ENCODE peak calls at places on chromosomes 6 and 20, in seven cellular contexts. K is esophagus squamous epithelium, L is cardiac muscle cell, I is uterus, H is heart left ventricle, O is dorsolateral prefrontal cortex, Q is neural progenitor cell. S is an unnamed sample.

GRCh38 chr20:16785221-16785620 is 37.1 kb downstream of the OTOR start:
- DNase-seq in O (no peak), I (no peak), K (no peak), Q (no peak), L (no peak), H (no peak), S (no peak)

GRCh38 chr20:57662028-57662312 is 41.7 kb upstream of the ZBP1 start:
- DNase-seq in L (no peak), I (no peak), Q (no peak), K (no peak), O (peak; percentile 10), H (no peak), S (no peak)

GRCh38 chr6:7512320-7512719 is 29.2 kb upstream of the DSP start:
- DNase-seq in H (no peak), O (no peak), L (no peak), K (no peak), Q (no peak), I (no peak), S (no peak)

GRCh38 chr20:58014628-58015315 is 213.7 kb downstream of the ANKRD60 start:
- DNase-seq in I (no peak), Q (no peak), H (no peak), O (no peak), L (no peak), K (no peak), S (no peak)

GRCh38 chr6:2766767-2767314 is 1.6 kb downstream of the WRNIP1 start:
- DNase-seq in I (no peak), K (no peak), Q (no peak), O (no peak), L (no peak), H (no peak), S (no peak)

GRCh38 chr6:167699141-167700036 is 127.3 kb upstream of the AFDN start:
- DNase-seq in K (peak; percentile 15), Q (no peak), O (no peak), I (peak; percentile 73), L (peak; percentile 71), H (peak; percentile 84), S (peak; percentile 72)

GRCh38 chr6:7896465-7896987 is 14.1 kb downstream of the TXNDC5 start:
- DNase-seq in Q (no peak), K (no peak), L (no peak), H (no peak), O (no peak), I (no peak), S (no peak)

GRCh38 chr6:112311950-112312547 is 35.1 kb upstream of the RFPL4B start:
- DNase-seq in I (no peak), L (peak; percentile 59), Q (peak; percentile 32), K (no peak), O (no peak), H (no peak), S (no peak)

GRCh38 chr6:109332748-109333147 is 49.5 kb downstream of the CD164 start:
- DNase-seq in L (no peak), K (no peak), H (no peak), O (no peak), Q (no peak), I (no peak), S (no peak)

GRCh38 chr6:159433550-159433949 is 259.5 kb downstream of the SOD2 start:
- DNase-seq in K (no peak), L (no peak), Q (no peak), O (no peak), I (no peak), H (no peak), S (no peak)

GRCh38 chr20:49233226-49233625 is 14.0 kb downstream of the DDX27 start:
- DNase-seq in I (no peak), L (no peak), K (no peak), O (no peak), H (no peak), Q (no peak), S (no peak)

GRCh38 chr6:165562421-165563090 is 100.5 kb downstream of the PDE10A start:
- DNase-seq in I (no peak), Q (no peak), L (peak; percentile 22), O (no peak), K (no peak), H (no peak), S (no peak)

GRCh38 chr6:48061630-48062029 is 49.4 kb downstream of the PTCHD4 start:
- DNase-seq in O (no peak), I (no peak), K (no peak), L (peak; percentile 40), Q (no peak), H (no peak), S (no peak)

GRCh38 chr6:43947860-43948259 is 177.8 kb downstream of the VEGFA start:
- DNase-seq in O (no peak), K (no peak), Q (no peak), L (no peak), H (no peak), I (no peak), S (no peak)

GRCh38 chr6:131949909-131950766 is 1.0 kb downstream of the CCN2 start:
- DNase-seq in H (peak; percentile 80), O (peak; percentile 66), K (peak; percentile 7), Q (peak; percentile 91), L (peak; percentile 96), I (peak; percentile 87), S (peak; percentile 83)

GRCh38 chr6:135170238-135170637 is 10.9 kb upstream of the MYB start:
- DNase-seq in Q (no peak), O (no peak), I (no peak), K (no peak), H (no peak), L (no peak), S (no peak)
- H3K4me3 ChIP-seq in Q (no peak overlapping the region), O (no peak overlapping the region), I (no peak overlapping the region), K (no peak overlapping the region), H (no peak overlapping the region), L (no peak overlapping the region), S (no peak overlapping the region)

DNA sequence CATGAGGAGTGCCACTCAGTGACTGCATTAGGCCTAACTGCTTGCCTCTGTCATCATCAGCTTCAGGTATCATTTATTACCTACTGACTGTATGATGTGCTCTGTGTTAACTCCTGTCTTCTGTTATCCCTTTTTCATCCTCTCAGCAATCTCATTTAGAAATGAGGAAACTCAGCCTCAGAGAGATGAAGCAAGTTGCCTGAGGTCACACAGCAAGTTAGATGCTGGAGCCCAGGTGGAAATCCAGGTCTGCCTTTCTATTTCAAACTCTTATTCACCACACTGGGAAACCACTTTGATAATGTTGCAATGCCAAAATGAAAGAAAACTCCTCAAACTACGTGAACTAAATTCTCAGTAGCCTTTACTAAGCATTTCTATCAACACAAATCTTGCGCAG is 1.3 kb downstream of the FERMT1 start:
- DNase-seq in K (no peak), H (no peak), L (no peak), O (no peak), I (no peak), Q (no peak), S (no peak)
- H3K4me3 ChIP-seq in K (peak overlapping the region; percentile 65), H (no peak overlapping the region), L (peak overlapping the region; percentile 24), O (no peak overlapping the region), I (no peak overlapping the region), Q (no peak overlapping the region), S (no peak overlapping the region)

GRCh38 chr6:133892444-133893323 is 3.8 kb downstream of the TCF21 start:
- DNase-seq in I (no peak), O (no peak), Q (peak; percentile 72), H (no peak), L (no peak), K (no peak), S (no peak)

GRCh38 chr6:133889557-133890301 is 816 bp downstream of the TCF21 start:
- DNase-seq in I (peak; percentile 33), K (no peak), H (peak; percentile 20), L (peak; percentile 68), O (no peak), Q (peak; percentile 79), S (no peak)

GRCh38 chr6:133890941-133891813 is 2.3 kb downstream of the TCF21 start:
- DNase-seq in K (no peak), O (no peak), H (peak; percentile 25), I (peak; percentile 30), Q (peak; percentile 71), L (peak; percentile 53), S (peak; percentile 34)

GRCh38 chr6:133893324-133893692 is 4.4 kb downstream of the TCF21 start:
- DNase-seq in H (no peak), O (no peak), I (no peak), K (no peak), Q (no peak), L (no peak), S (no peak)

DNA sequence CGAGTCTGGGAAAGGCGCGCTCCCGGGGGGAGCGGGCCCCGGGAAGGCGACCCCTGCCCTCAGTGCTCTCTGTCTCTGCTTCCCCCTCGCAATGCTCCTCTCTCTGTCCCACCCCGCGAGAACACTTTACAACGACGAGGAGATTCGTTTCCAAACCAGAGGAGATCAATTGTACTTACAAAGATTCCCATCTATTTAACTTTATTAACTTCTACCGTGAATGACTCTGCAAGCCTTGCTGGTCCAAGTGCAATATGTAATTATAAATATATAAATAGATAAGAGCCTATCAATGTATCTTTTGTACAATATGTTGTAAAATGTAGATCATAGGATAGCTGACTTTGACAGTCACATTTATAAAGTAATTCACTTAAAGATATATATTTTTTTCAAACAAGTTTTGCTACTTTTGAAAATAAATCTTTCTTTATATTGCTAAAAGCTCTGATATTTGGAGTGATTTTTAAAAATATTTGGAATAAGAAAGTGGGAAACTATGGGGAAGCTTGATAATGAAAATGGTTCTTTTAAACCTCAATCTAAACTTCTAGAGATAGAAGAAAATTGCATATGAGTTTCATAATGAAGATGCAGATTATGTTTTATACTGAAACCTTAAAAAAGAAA is 3.0 kb downstream of the TCF21 start:
- DNase-seq in L (no peak), H (no peak), K (no peak), O (no peak), Q (no peak), I (no peak), S (no peak)
- H3K4me3 ChIP-seq in L (peak overlapping the region; percentile 7), H (peak overlapping the region; percentile 57), K (peak overlapping the region; percentile 57), O (no peak overlapping the region), Q (peak overlapping the region; percentile 23), I (peak overlapping the region; percentile 60), S (peak overlapping the region; percentile 67)

GRCh38 chr6:97280766-97281165 is 2.2 kb downstream of the MMS22L start:
- DNase-seq in L (no peak), I (no peak), O (no peak), H (no peak), K (no peak), Q (no peak), S (no peak)
- H3K4me3 ChIP-seq in L (no peak overlapping the region), I (no peak overlapping the region), O (no peak overlapping the region), H (no peak overlapping the region), K (no peak overlapping the region), Q (peak overlapping the region; percentile 73), S (no peak overlapping the region)

GRCh38 chr6:51289041-51289440 is 470.4 kb downstream of the TFAP2B start:
- DNase-seq in K (no peak), Q (no peak), I (no peak), L (no peak), O (no peak), H (no peak), S (no peak)
- H3K4me3 ChIP-seq in K (no peak overlapping the region), Q (no peak overlapping the region), I (no peak overlapping the region), L (no peak overlapping the region), O (no peak overlapping the region), H (no peak overlapping the region), S (no peak overlapping the region)

GRCh38 chr6:147949981-147950622 is 392.5 kb upstream of the SASH1 start:
- DNase-seq in H (no peak), I (no peak), O (no peak), K (no peak), L (peak; percentile 25), Q (no peak), S (no peak)
- H3K4me3 ChIP-seq in H (no peak overlapping the region), I (no peak overlapping the region), O (no peak overlapping the region), K (no peak overlapping the region), L (no peak overlapping the region), Q (no peak overlapping the region), S (no peak overlapping the region)

S was measured in psoas muscle.